ENCODE peak calls at places on chromosomes 11 and 22, in five cellular contexts. One of them, this sample, is unnamed.

GRCh38 chr11:106063009-106063408 is 14.1 kb downstream of the KBTBD3 start:
- DNase-seq in brain microvascular endothelial cell: no peak
- DNase-seq in left lung: no peak
- DNase-seq in GM12865: peak
- DNase-seq in cardiac muscle cell: no peak
- DNase-seq in this sample: no peak

GRCh38 chr11:106021181-106021966 is 666 bp downstream of the MSANTD4 start:
- DNase-seq in cardiac muscle cell: no peak
- DNase-seq in GM12865: no peak
- DNase-seq in brain microvascular endothelial cell: no peak
- DNase-seq in left lung: no peak
- DNase-seq in this sample: no peak

GRCh38 chr11:93005239-93005638 is 35.8 kb downstream of the MTNR1B start:
- DNase-seq in left lung: no peak
- DNase-seq in brain microvascular endothelial cell: no peak
- DNase-seq in GM12865: no peak
- DNase-seq in cardiac muscle cell: no peak
- DNase-seq in this sample: no peak

GRCh38 chr11:123233280-123233977 is 38.4 kb upstream of the CLMP start:
- DNase-seq in left lung: no peak
- DNase-seq in GM12865: peak
- DNase-seq in cardiac muscle cell: no peak
- DNase-seq in brain microvascular endothelial cell: no peak
- DNase-seq in this sample: no peak

GRCh38 chr11:1486054-1486825 is at the start of gene MOB2:
- DNase-seq in left lung: no peak
- DNase-seq in cardiac muscle cell: peak
- DNase-seq in GM12865: peak
- DNase-seq in brain microvascular endothelial cell: no peak
- DNase-seq in this sample: no peak

GRCh38 chr11:126654886-126655806 is 299.7 kb downstream of the ST3GAL4 start:
- DNase-seq in brain microvascular endothelial cell: no peak
- DNase-seq in left lung: no peak
- DNase-seq in GM12865: peak
- DNase-seq in cardiac muscle cell: no peak
- DNase-seq in this sample: no peak

GRCh38 chr22:27775698-27776409 is 25.7 kb downstream of the MN1 start:
- DNase-seq in brain microvascular endothelial cell: no peak
- DNase-seq in GM12865: no peak
- DNase-seq in left lung: no peak
- DNase-seq in cardiac muscle cell: peak
- DNase-seq in this sample: no peak

GRCh38 chr22:37095113-37095512 is 14.4 kb downstream of the TMPRSS6 start:
- DNase-seq in left lung: no peak
- DNase-seq in brain microvascular endothelial cell: no peak
- DNase-seq in cardiac muscle cell: no peak
- DNase-seq in GM12865: no peak
- DNase-seq in this sample: no peak

GRCh38 chr11:126391286-126391954 is 35.9 kb downstream of the ST3GAL4 start:
- DNase-seq in cardiac muscle cell: no peak
- DNase-seq in brain microvascular endothelial cell: no peak
- DNase-seq in left lung: no peak
- DNase-seq in GM12865: no peak
- DNase-seq in this sample: no peak

GRCh38 chr11:35458846-35459245 is 39.5 kb upstream of the SLC1A2 start:
- DNase-seq in GM12865: no peak
- DNase-seq in brain microvascular endothelial cell: no peak
- DNase-seq in left lung: no peak
- DNase-seq in cardiac muscle cell: no peak
- DNase-seq in this sample: no peak

GRCh38 chr11:119361056-119361787 is 14.7 kb upstream of the MFRP start:
- DNase-seq in brain microvascular endothelial cell: peak
- DNase-seq in cardiac muscle cell: peak
- DNase-seq in GM12865: peak
- DNase-seq in left lung: peak
- DNase-seq in this sample: peak

GRCh38 chr22:20221421-20222340 is 46.4 kb downstream of the RTN4R start:
- DNase-seq in left lung: no peak
- DNase-seq in cardiac muscle cell: no peak
- DNase-seq in brain microvascular endothelial cell: no peak
- DNase-seq in GM12865: no peak
- DNase-seq in this sample: no peak

GRCh38 chr11:120810251-120810650 is 213.7 kb upstream of the TBCEL start:
- DNase-seq in GM12865: no peak
- DNase-seq in left lung: no peak
- DNase-seq in brain microvascular endothelial cell: peak
- DNase-seq in cardiac muscle cell: no peak
- DNase-seq in this sample: no peak

GRCh38 chr11:36057372-36058045 is 113.6 kb downstream of the LDLRAD3 start:
- DNase-seq in left lung: no peak
- DNase-seq in GM12865: no peak
- DNase-seq in cardiac muscle cell: no peak
- DNase-seq in brain microvascular endothelial cell: peak
- DNase-seq in this sample: no peak

GRCh38 chr11:96188625-96189006 is 154.4 kb downstream of the MAML2 start:
- DNase-seq in cardiac muscle cell: no peak
- DNase-seq in brain microvascular endothelial cell: peak
- DNase-seq in left lung: no peak
- DNase-seq in GM12865: peak
- DNase-seq in this sample: no peak

GRCh38 chr22:43850529-43850928 is 11.8 kb downstream of the SULT4A1 start:
- DNase-seq in cardiac muscle cell: no peak
- DNase-seq in GM12865: no peak
- DNase-seq in brain microvascular endothelial cell: no peak
- DNase-seq in left lung: peak
- DNase-seq in this sample: no peak

GRCh38 chr11:121634889-121635288 is 182.1 kb upstream of the SORL1-AS1 start:
- DNase-seq in GM12865: no peak
- DNase-seq in brain microvascular endothelial cell: peak
- DNase-seq in cardiac muscle cell: no peak
- DNase-seq in left lung: no peak
- DNase-seq in this sample: no peak

GRCh38 chr11:18010977-18011586 is 1.8 kb downstream of the SERGEF start:
- DNase-seq in GM12865: no peak
- DNase-seq in brain microvascular endothelial cell: no peak
- DNase-seq in cardiac muscle cell: no peak
- DNase-seq in left lung: no peak
- DNase-seq in this sample: no peak

GRCh38 chr11:22193348-22194051 is 615 bp downstream of the ANO5 start:
- DNase-seq in left lung: peak
- DNase-seq in cardiac muscle cell: peak
- DNase-seq in GM12865: peak
- DNase-seq in brain microvascular endothelial cell: no peak
- DNase-seq in this sample: no peak

GRCh38 chr11:110720646-110721283 is 8.5 kb upstream of the ARHGAP20 start:
- DNase-seq in brain microvascular endothelial cell: no peak
- DNase-seq in cardiac muscle cell: no peak
- DNase-seq in GM12865: no peak
- DNase-seq in left lung: no peak
- DNase-seq in this sample: no peak

DNA sequence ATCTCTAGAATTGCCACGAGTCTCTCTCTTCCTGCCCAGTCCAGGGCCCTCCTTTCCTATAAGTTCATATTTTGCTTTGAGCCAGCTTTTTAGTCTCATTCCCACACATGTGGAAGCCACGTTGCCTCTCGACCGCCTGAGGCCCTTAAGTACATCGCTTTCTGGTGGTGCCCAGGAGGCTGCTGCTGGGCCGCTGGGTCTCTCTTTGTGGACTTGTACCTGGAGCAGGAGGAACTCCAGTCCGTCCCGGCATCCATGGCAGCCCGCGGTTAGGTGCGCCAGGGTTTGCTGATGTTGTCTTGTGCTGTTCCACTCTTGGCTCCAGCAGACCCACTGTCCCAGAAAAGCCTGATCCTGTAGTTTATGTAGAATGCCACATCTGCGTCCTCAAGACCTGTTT is 41.0 kb downstream of the NAT10 start:
- DNase-seq in left lung: no peak
- DNase-seq in cardiac muscle cell: no peak
- DNase-seq in brain microvascular endothelial cell: no peak
- DNase-seq in GM12865: no peak
- DNase-seq in this sample: no peak
- H3K4me3 ChIP-seq in left lung: no peak
- H3K4me3 ChIP-seq in cardiac muscle cell: no peak
- H3K4me3 ChIP-seq in brain microvascular endothelial cell: no peak
- H3K4me3 ChIP-seq in GM12865: no peak
- H3K4me3 ChIP-seq in this sample: no peak

GRCh38 chr22:38921126-38921525 is 36.3 kb upstream of the APOBEC3A start:
- DNase-seq in cardiac muscle cell: no peak
- DNase-seq in left lung: peak
- DNase-seq in brain microvascular endothelial cell: no peak
- DNase-seq in GM12865: no peak
- DNase-seq in this sample: no peak

GRCh38 chr22:38924197-38924952 is 33.0 kb upstream of the APOBEC3A start:
- DNase-seq in cardiac muscle cell: peak
- DNase-seq in brain microvascular endothelial cell: peak
- DNase-seq in GM12865: no peak
- DNase-seq in left lung: peak
- DNase-seq in this sample: peak

GRCh38 chr22:38921801-38922200 is 35.6 kb upstream of the APOBEC3A start:
- DNase-seq in cardiac muscle cell: no peak
- DNase-seq in GM12865: no peak
- DNase-seq in left lung: no peak
- DNase-seq in brain microvascular endothelial cell: no peak
- DNase-seq in this sample: no peak

GRCh38 chr22:38925571-38926041 is 31.8 kb upstream of the APOBEC3A start:
- DNase-seq in cardiac muscle cell: no peak
- DNase-seq in left lung: no peak
- DNase-seq in GM12865: no peak
- DNase-seq in brain microvascular endothelial cell: no peak
- DNase-seq in this sample: no peak

DNA sequence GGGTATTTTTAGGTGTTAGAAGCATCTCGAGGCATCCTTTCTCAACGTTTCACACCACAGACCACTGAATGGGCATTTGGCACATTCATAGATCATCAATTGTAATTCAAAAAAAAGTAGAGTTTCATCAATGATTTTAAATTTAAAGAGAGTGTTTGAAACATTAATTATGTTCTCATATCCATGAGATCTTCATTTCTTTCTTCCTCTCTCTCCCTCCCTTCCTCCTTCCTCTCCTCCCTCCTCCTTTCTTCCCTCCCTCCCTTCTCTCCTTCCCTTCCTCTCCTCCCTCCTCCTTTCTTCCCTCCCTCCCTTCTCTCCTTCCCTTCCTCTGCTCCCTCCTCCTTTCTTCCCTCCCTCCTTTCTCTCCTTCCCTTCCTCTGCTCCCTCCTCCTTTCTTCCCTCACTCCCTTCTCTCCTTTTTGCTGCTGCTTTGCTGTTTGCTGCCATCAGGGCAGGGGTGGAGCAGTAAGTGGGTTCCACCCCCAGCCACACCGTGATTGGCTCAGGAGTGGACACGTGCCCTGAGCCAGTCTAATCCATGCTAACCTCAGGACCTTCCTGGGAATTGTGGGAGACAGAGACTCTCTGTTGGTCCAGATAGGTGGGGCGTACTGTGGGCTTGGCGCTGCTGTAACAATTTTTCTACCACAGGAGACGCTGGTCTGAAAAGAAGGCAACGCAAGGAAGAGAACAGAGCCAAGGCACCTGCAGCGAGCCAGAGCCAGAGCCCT is 33.8 kb upstream of the APOBEC3A start:
- DNase-seq in brain microvascular endothelial cell: peak
- DNase-seq in GM12865: no peak
- DNase-seq in left lung: peak
- DNase-seq in cardiac muscle cell: peak
- DNase-seq in this sample: peak
- TF ChIP-seq CTCF in brain microvascular endothelial cell: peak
- TF ChIP-seq CTCF in GM12865: no peak
- TF ChIP-seq CTCF in left lung: no peak
- TF ChIP-seq CTCF in cardiac muscle cell: peak
- TF ChIP-seq CTCF in this sample: peak

DNA sequence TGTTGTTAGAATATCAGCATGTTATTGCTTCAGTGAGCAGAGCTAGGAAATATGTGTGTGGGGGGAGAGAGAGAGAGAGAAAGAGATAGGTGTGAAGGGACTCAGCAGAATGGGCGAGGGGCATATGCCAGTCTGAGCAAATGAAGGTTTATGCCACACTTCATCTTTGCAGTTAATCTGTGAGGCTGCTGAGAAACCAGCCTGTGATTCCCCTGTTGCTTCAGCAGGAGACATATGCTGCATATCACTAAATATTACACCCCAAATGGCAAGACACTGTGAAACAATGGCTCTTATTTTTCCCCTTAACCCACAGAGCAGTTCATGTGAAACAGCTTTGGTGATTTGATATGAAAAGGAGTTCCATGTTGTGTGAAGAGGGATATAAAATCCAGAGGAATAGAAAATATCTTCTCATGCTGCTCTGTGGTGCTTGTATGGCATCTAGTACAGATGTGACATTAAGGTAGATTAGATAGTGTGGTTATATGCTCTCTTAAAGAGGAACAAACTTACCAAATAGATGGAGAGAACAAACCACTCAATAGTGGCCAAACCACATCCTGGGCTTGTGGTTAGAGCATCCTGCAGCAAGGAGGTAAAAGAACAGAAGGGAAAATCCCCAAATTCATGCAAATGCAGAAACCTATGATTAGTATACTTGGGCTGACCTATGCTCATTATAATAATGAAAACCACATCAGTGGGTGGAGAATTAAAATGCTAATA is 864.2 kb downstream of the FAM181B start:
- DNase-seq in brain microvascular endothelial cell: peak
- DNase-seq in GM12865: peak
- DNase-seq in left lung: no peak
- DNase-seq in cardiac muscle cell: no peak
- DNase-seq in this sample: no peak
- H3K4me3 ChIP-seq in brain microvascular endothelial cell: no peak
- H3K4me3 ChIP-seq in GM12865: peak
- H3K4me3 ChIP-seq in left lung: no peak
- H3K4me3 ChIP-seq in cardiac muscle cell: no peak
- H3K4me3 ChIP-seq in this sample: no peak

DNA sequence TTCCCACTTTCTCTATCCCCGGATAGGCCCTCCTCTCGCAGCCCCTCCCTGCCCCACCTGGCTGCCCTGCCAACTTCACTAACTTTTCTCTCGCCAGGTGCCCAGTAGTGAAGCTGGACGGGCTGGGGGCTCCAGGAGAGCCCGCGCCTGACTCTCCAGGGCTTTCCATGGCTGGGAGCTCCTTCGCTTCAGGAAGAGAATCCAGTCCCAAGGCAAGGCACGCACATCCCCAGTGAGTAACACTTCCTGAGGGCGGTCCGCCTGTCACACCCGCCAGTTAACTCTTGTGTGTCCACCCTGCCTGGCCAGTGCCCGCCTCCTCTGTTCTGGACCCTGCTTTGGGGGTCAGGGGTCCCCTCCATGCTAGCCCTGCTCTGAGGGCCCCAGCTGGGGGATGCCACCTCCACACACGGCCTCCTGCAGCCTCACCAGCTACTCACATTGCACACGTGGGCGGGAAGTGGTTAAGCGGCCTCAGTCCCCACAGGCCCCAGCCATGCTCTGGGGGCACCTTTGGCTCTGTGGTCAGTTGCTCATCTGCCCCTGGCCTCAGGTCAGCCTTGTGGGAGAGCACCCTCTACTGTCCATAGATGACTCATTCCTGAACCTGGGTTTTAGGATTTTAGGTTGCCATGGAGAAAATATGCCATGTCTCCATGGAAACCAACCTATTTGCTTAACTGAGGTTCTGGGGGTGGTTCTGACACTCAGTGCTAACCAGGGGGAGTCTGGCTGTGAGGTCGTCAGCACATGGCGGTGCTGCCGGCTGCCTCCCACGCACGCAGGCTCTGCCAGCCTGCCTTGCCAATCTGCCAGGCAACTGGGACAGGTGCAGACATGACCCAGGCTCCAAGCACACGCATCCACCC is at the start of gene RIN1:
- DNase-seq in left lung: peak
- DNase-seq in cardiac muscle cell: peak
- DNase-seq in GM12865: peak
- DNase-seq in brain microvascular endothelial cell: peak
- DNase-seq in this sample: peak
- TF ChIP-seq CTCF in left lung: no peak
- TF ChIP-seq CTCF in cardiac muscle cell: peak
- TF ChIP-seq CTCF in GM12865: no peak
- TF ChIP-seq CTCF in brain microvascular endothelial cell: peak
- TF ChIP-seq CTCF in this sample: peak